ENCODE peak calls at places on chromosomes 3 and 15, in eight cellular contexts. One of them, this sample, is unnamed.

GRCh38 chr3:10738688-10739372 is 77.2 kb upstream of the SLC6A11 start:
- DNase-seq in GM12878: no peak
- DNase-seq in HCT116: peak; percentile 43
- DNase-seq in endothelial cell of umbilical vein: peak; percentile 70
- DNase-seq in K562: peak; percentile 82
- DNase-seq in H1: peak; percentile 91
- DNase-seq in HepG2: peak; percentile 38
- DNase-seq in A549: peak; percentile 77
- DNase-seq in this sample: peak; percentile 69

GRCh38 chr15:70633394-70633793 is 130.0 kb downstream of the UACA start:
- DNase-seq in K562: peak; percentile 42
- DNase-seq in HepG2: no peak
- DNase-seq in GM12878: no peak
- DNase-seq in endothelial cell of umbilical vein: no peak
- DNase-seq in HCT116: no peak
- DNase-seq in H1: no peak
- DNase-seq in A549: no peak
- DNase-seq in this sample: peak; percentile 20

GRCh38 chr3:112117826-112118571 is 15.0 kb downstream of the GCSAM start:
- DNase-seq in endothelial cell of umbilical vein: no peak
- DNase-seq in H1: no peak
- DNase-seq in GM12878: no peak
- DNase-seq in HCT116: no peak
- DNase-seq in HepG2: no peak
- DNase-seq in A549: no peak
- DNase-seq in K562: no peak
- DNase-seq in this sample: peak; percentile 13

GRCh38 chr3:20041197-20041780 is 1.0 kb downstream of the KAT2B start:
- DNase-seq in H1: peak; percentile 74
- DNase-seq in endothelial cell of umbilical vein: peak; percentile 70
- DNase-seq in K562: peak; percentile 94
- DNase-seq in HCT116: no peak
- DNase-seq in GM12878: no peak
- DNase-seq in A549: peak; percentile 51
- DNase-seq in HepG2: peak; percentile 61
- DNase-seq in this sample: peak; percentile 81

GRCh38 chr3:27079427-27080105 is 289.6 kb downstream of the NEK10 start:
- DNase-seq in HepG2: no peak
- DNase-seq in GM12878: no peak
- DNase-seq in H1: no peak
- DNase-seq in HCT116: no peak
- DNase-seq in A549: no peak
- DNase-seq in endothelial cell of umbilical vein: peak; percentile 6
- DNase-seq in K562: no peak
- DNase-seq in this sample: no peak

GRCh38 chr3:49016414-49017228 is 1.8 kb downstream of the DALRD3 start:
- DNase-seq in endothelial cell of umbilical vein: no peak
- DNase-seq in K562: no peak
- DNase-seq in H1: no peak
- DNase-seq in HepG2: no peak
- DNase-seq in HCT116: no peak
- DNase-seq in A549: no peak
- DNase-seq in GM12878: no peak
- DNase-seq in this sample: no peak

GRCh38 chr3:157475921-157476395 is 27.3 kb downstream of the VEPH1 start:
- DNase-seq in HCT116: no peak
- DNase-seq in GM12878: no peak
- DNase-seq in H1: no peak
- DNase-seq in A549: peak; percentile 42
- DNase-seq in HepG2: no peak
- DNase-seq in K562: peak; percentile 41
- DNase-seq in endothelial cell of umbilical vein: peak; percentile 46
- DNase-seq in this sample: no peak

GRCh38 chr3:37770336-37770735 is 91.3 kb upstream of the CTDSPL start:
- DNase-seq in endothelial cell of umbilical vein: peak; percentile 62
- DNase-seq in GM12878: no peak
- DNase-seq in HCT116: no peak
- DNase-seq in K562: no peak
- DNase-seq in H1: no peak
- DNase-seq in HepG2: no peak
- DNase-seq in A549: no peak
- DNase-seq in this sample: no peak

GRCh38 chr15:98888839-98889479 is 118.6 kb downstream of the PGPEP1L start:
- DNase-seq in H1: no peak
- DNase-seq in A549: peak; percentile 85
- DNase-seq in GM12878: no peak
- DNase-seq in HepG2: no peak
- DNase-seq in HCT116: no peak
- DNase-seq in endothelial cell of umbilical vein: peak; percentile 60
- DNase-seq in K562: no peak
- DNase-seq in this sample: no peak

GRCh38 chr3:29083081-29083480 is 197.8 kb upstream of the RBMS3 start:
- DNase-seq in HepG2: no peak
- DNase-seq in H1: no peak
- DNase-seq in K562: no peak
- DNase-seq in endothelial cell of umbilical vein: no peak
- DNase-seq in HCT116: no peak
- DNase-seq in A549: no peak
- DNase-seq in GM12878: no peak
- DNase-seq in this sample: no peak

GRCh38 chr15:33586791-33587697 is 276.3 kb downstream of the RYR3 start:
- DNase-seq in A549: no peak
- DNase-seq in endothelial cell of umbilical vein: no peak
- DNase-seq in HCT116: no peak
- DNase-seq in K562: no peak
- DNase-seq in GM12878: no peak
- DNase-seq in HepG2: no peak
- DNase-seq in H1: no peak
- DNase-seq in this sample: no peak

GRCh38 chr3:105152987-105153386 is 213.7 kb upstream of the ALCAM start:
- DNase-seq in HCT116: no peak
- DNase-seq in GM12878: no peak
- DNase-seq in H1: no peak
- DNase-seq in K562: no peak
- DNase-seq in A549: no peak
- DNase-seq in endothelial cell of umbilical vein: no peak
- DNase-seq in HepG2: no peak
- DNase-seq in this sample: no peak

GRCh38 chr3:139970526-139970925 is 35.5 kb downstream of the CLSTN2 start:
- DNase-seq in GM12878: no peak
- DNase-seq in endothelial cell of umbilical vein: no peak
- DNase-seq in K562: no peak
- DNase-seq in HepG2: no peak
- DNase-seq in H1: no peak
- DNase-seq in A549: no peak
- DNase-seq in HCT116: no peak
- DNase-seq in this sample: no peak

GRCh38 chr3:121430816-121431215 is 115.0 kb downstream of the POLQ start:
- DNase-seq in H1: no peak
- DNase-seq in HepG2: no peak
- DNase-seq in endothelial cell of umbilical vein: no peak
- DNase-seq in A549: no peak
- DNase-seq in GM12878: no peak
- DNase-seq in K562: no peak
- DNase-seq in HCT116: no peak
- DNase-seq in this sample: no peak

GRCh38 chr15:58459045-58459444 is 27.3 kb downstream of the LIPC start:
- DNase-seq in HepG2: no peak
- DNase-seq in GM12878: no peak
- DNase-seq in A549: no peak
- DNase-seq in endothelial cell of umbilical vein: no peak
- DNase-seq in K562: peak; percentile 27
- DNase-seq in H1: no peak
- DNase-seq in HCT116: no peak
- DNase-seq in this sample: no peak

GRCh38 chr3:106691476-106691875 is 685.8 kb upstream of the CCDC54 start:
- DNase-seq in K562: no peak
- DNase-seq in GM12878: no peak
- DNase-seq in A549: no peak
- DNase-seq in HepG2: no peak
- DNase-seq in HCT116: no peak
- DNase-seq in H1: no peak
- DNase-seq in endothelial cell of umbilical vein: no peak
- DNase-seq in this sample: no peak

GRCh38 chr15:25862469-25863066 is 559 bp downstream of the ATP10A start:
- DNase-seq in GM12878: no peak
- DNase-seq in HepG2: no peak
- DNase-seq in A549: peak; percentile 53
- DNase-seq in K562: no peak
- DNase-seq in endothelial cell of umbilical vein: no peak
- DNase-seq in H1: peak; percentile 68
- DNase-seq in HCT116: no peak
- DNase-seq in this sample: no peak
- TF ChIP-seq MAX in GM12878: no peak
- TF ChIP-seq MAX in HepG2: no peak
- TF ChIP-seq MAX in A549: peak; percentile 15
- TF ChIP-seq MAX in K562: no peak
- TF ChIP-seq MAX in endothelial cell of umbilical vein: no peak
- TF ChIP-seq MAX in H1: peak; percentile 72
- TF ChIP-seq MAX in HCT116: no peak
- TF ChIP-seq MAX in this sample: no peak

DNA sequence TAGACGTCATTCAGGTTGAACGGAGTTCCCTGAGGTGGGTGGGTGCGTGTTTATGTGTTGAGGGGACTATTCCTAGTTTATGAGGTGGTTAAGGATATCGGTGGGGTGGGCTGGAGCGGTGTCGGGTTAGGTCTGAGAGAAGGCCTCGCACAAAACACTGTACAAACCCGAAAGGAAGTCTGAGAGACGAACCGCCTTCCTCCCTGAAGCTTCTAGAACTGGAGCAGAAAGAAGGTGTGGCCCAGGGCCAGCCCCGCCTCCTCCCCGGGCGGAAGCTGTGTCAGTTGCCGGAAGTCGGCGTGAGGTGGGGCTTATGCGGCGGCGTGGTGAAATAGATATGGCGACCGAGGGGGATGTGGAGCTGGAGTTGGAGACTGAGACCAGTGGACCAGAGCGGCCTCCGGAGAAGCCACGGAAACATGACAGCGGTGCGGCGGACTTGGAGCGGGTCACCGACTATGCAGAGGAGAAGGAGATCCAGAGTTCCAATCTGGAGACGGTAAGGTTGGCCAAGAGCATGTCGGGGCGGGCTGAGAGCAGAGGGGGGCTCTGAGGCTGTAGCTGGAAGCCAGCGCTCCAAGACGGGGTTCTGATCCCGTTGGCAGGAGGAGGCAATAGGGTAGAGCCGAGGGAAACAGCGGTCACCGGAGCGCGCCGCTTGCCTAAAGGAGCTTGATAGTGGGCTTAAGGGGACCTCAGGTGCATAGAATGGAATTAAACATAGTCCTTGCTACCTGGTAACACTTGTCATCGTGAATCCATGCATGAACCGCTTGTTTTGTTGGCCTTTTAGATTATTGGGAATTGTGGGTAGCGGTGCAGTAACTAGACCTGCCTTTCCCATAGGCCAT is at the start of gene HYPK:
- DNase-seq in endothelial cell of umbilical vein: peak; percentile 92
- DNase-seq in A549: peak; percentile 79
- DNase-seq in H1: peak; percentile 88
- DNase-seq in GM12878: peak; percentile 55
- DNase-seq in HCT116: peak; percentile 57
- DNase-seq in HepG2: peak; percentile 73
- DNase-seq in K562: peak; percentile 95
- DNase-seq in this sample: peak; percentile 87
- TF ChIP-seq POLR2A in endothelial cell of umbilical vein: peak; percentile 96
- TF ChIP-seq POLR2A in A549: peak; percentile 68
- TF ChIP-seq POLR2A in H1: peak; percentile 2
- TF ChIP-seq POLR2A in GM12878: peak; percentile 90
- TF ChIP-seq POLR2A in HCT116: peak; percentile 71
- TF ChIP-seq POLR2A in HepG2: peak; percentile 86
- TF ChIP-seq POLR2A in K562: peak; percentile 97
- TF ChIP-seq POLR2A in this sample: peak; percentile 91

DNA sequence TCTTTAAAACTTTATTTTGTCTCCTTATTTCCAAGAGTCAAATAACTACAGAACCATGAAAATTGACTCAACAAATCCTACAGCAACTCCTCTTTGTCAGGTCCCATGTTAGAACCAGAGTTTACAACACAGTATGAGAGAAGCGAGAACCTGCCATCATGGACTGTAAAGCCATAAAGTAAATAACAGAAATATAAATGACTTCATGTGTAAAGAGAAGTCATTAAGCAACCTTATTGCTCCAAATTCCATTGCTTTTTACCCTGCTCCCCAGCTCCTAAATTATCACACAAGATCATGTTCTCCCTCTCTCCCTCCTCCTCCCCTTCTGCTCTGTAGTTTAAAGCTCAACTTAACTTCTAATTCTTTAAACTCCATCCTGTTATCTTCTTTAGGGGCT is 76.6 kb upstream of the ABI3BP start:
- DNase-seq in GM12878: no peak
- DNase-seq in HepG2: no peak
- DNase-seq in H1: no peak
- DNase-seq in K562: no peak
- DNase-seq in A549: no peak
- DNase-seq in endothelial cell of umbilical vein: no peak
- DNase-seq in HCT116: no peak
- DNase-seq in this sample: no peak
- TF ChIP-seq MAX in GM12878: no peak
- TF ChIP-seq MAX in HepG2: no peak
- TF ChIP-seq MAX in H1: no peak
- TF ChIP-seq MAX in K562: no peak
- TF ChIP-seq MAX in A549: no peak
- TF ChIP-seq MAX in endothelial cell of umbilical vein: no peak
- TF ChIP-seq MAX in HCT116: no peak
- TF ChIP-seq MAX in this sample: no peak

GRCh38 chr15:90209591-90209990 is 8.5 kb downstream of the SEMA4B start:
- DNase-seq in K562: no peak
- DNase-seq in H1: no peak
- DNase-seq in endothelial cell of umbilical vein: no peak
- DNase-seq in HepG2: no peak
- DNase-seq in A549: no peak
- DNase-seq in HCT116: no peak
- DNase-seq in GM12878: peak; percentile 57
- DNase-seq in this sample: no peak
- TF ChIP-seq POLR2A in K562: no peak
- TF ChIP-seq POLR2A in H1: no peak
- TF ChIP-seq POLR2A in endothelial cell of umbilical vein: no peak
- TF ChIP-seq POLR2A in HepG2: no peak
- TF ChIP-seq POLR2A in A549: no peak
- TF ChIP-seq POLR2A in HCT116: no peak
- TF ChIP-seq POLR2A in GM12878: no peak
- TF ChIP-seq POLR2A in this sample: no peak

DNA sequence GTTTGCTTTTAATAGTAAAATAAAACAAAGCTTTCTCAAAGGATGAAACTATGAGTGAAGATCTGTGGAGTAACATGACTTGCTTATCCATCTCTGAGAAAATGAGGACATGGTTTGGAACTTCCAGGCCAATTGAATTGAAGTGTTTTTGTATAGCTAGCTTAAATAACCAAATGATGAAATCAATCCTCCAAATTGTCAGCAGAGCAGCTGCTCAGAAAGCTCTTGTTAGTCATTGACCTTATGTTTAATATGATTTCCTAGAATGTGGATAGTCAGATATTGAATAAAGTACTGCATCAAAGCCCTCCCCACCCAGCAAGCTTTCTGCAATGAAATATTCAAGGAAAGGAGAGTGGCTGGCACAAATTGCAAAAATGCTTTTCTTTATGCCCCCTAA is 437.2 kb downstream of the MFSD1 start:
- DNase-seq in endothelial cell of umbilical vein: no peak
- DNase-seq in A549: no peak
- DNase-seq in H1: no peak
- DNase-seq in K562: no peak
- DNase-seq in HCT116: no peak
- DNase-seq in GM12878: no peak
- DNase-seq in HepG2: no peak
- DNase-seq in this sample: no peak
- TF ChIP-seq MAX in endothelial cell of umbilical vein: no peak
- TF ChIP-seq MAX in A549: no peak
- TF ChIP-seq MAX in H1: no peak
- TF ChIP-seq MAX in K562: no peak
- TF ChIP-seq MAX in HCT116: no peak
- TF ChIP-seq MAX in GM12878: no peak
- TF ChIP-seq MAX in HepG2: no peak
- TF ChIP-seq MAX in this sample: no peak

GRCh38 chr3:45841701-45842491 is at the start of gene LZTFL1:
- DNase-seq in HCT116: peak; percentile 96
- DNase-seq in K562: peak; percentile 94
- DNase-seq in H1: peak; percentile 88
- DNase-seq in HepG2: peak; percentile 93
- DNase-seq in GM12878: peak; percentile 88
- DNase-seq in A549: peak; percentile 97
- DNase-seq in endothelial cell of umbilical vein: peak; percentile 95
- DNase-seq in this sample: peak; percentile 96
- TF ChIP-seq POLR2A in HCT116: peak; percentile 87
- TF ChIP-seq POLR2A in K562: peak; percentile 35
- TF ChIP-seq POLR2A in H1: no peak
- TF ChIP-seq POLR2A in HepG2: peak; percentile 73
- TF ChIP-seq POLR2A in GM12878: peak; percentile 79
- TF ChIP-seq POLR2A in A549: peak; percentile 53
- TF ChIP-seq POLR2A in endothelial cell of umbilical vein: peak; percentile 62
- TF ChIP-seq POLR2A in this sample: peak; percentile 25